ENCODE peak calls at places on chromosomes 5 and 9, in ten cellular contexts. W, K, A, M, J, N, F, P, R and T are unnamed samples.

GRCh38 chr5:132714456-132715307 is 22.7 kb downstream of the KIF3A start:
- DNase-seq in W (no peak), K (no peak), A (peak), M (no peak), J (no peak), N (peak), F (no peak), P (no peak), R (no peak), T (no peak)

GRCh38 chr5:1545126-1545797 is 21.5 kb upstream of the LPCAT1 start:
- DNase-seq in W (peak), K (no peak), A (no peak), M (no peak), J (no peak), N (no peak), F (no peak), P (no peak), R (no peak), T (no peak)

GRCh38 chr9:8825600-8826147 is 1026.1 kb upstream of the DMAC1 start:
- DNase-seq in W (no peak), K (no peak), A (peak), M (no peak), J (no peak), N (no peak), F (no peak), P (no peak), R (no peak), T (no peak)

GRCh38 chr5:122119205-122119604 is 10.1 kb upstream of the ZNF474 start:
- DNase-seq in W (no peak), K (no peak), A (no peak), M (no peak), J (no peak), N (no peak), F (no peak), P (no peak), R (no peak), T (no peak)

GRCh38 chr5:54658014-54658413 is 140.5 kb downstream of the SNX18 start:
- DNase-seq in W (no peak), K (peak), A (peak), M (no peak), J (no peak), N (peak), F (peak), P (peak), R (peak), T (no peak)

GRCh38 chr5:41708604-41708940 is 161.7 kb downstream of the OXCT1 start:
- DNase-seq in W (no peak), K (no peak), A (no peak), M (no peak), J (no peak), N (no peak), F (no peak), P (no peak), R (no peak), T (no peak)

GRCh38 chr9:123724211-123724831 is 205.6 kb downstream of the DENND1A start:
- DNase-seq in W (no peak), K (no peak), A (peak), M (no peak), J (no peak), N (peak), F (no peak), P (no peak), R (peak), T (peak)

GRCh38 chr9:16873131-16873787 is 2.8 kb upstream of the BNC2 start:
- DNase-seq in W (no peak), K (no peak), A (peak), M (no peak), J (no peak), N (peak), F (no peak), P (no peak), R (peak), T (no peak)

GRCh38 chr9:112333639-112334318 is 360 bp upstream of the PTBP3 start:
- DNase-seq in W (peak), K (peak), A (peak), M (peak), J (peak), N (peak), F (peak), P (peak), R (peak), T (peak)

GRCh38 chr9:801399-802071 is 40.0 kb upstream of the DMRT1 start:
- DNase-seq in W (no peak), K (no peak), A (peak), M (no peak), J (no peak), N (peak), F (no peak), P (peak), R (peak), T (peak)

GRCh38 chr9:85599540-85600140 is 142.1 kb downstream of the AGTPBP1 start:
- DNase-seq in W (no peak), K (no peak), A (no peak), M (no peak), J (no peak), N (peak), F (no peak), P (no peak), R (peak), T (peak)

GRCh38 chr9:129832957-129833356 is 2.1 kb downstream of the C9orf78 start:
- DNase-seq in W (no peak), K (no peak), A (no peak), M (no peak), J (no peak), N (no peak), F (no peak), P (no peak), R (no peak), T (no peak)

GRCh38 chr5:133423618-133424282 is 188.6 kb downstream of the FSTL4 start:
- DNase-seq in W (peak), K (peak), A (peak), M (peak), J (peak), N (peak), F (peak), P (no peak), R (peak), T (no peak)

GRCh38 chr5:67983251-67983941 is 232.2 kb upstream of the PIK3R1 start:
- DNase-seq in W (no peak), K (no peak), A (peak), M (peak), J (no peak), N (peak), F (no peak), P (peak), R (peak), T (peak)

GRCh38 chr5:132012385-132013005 is 1.0 kb upstream of the ACSL6 start:
- DNase-seq in W (peak), K (peak), A (peak), M (no peak), J (peak), N (peak), F (peak), P (peak), R (peak), T (no peak)

GRCh38 chr5:75044406-75044805 is 8.0 kb downstream of the GCNT4 start:
- DNase-seq in W (no peak), K (no peak), A (no peak), M (peak), J (no peak), N (no peak), F (no peak), P (no peak), R (no peak), T (no peak)

GRCh38 chr9:81150016-81150625 is 539.2 kb downstream of the TLE1 start:
- DNase-seq in W (no peak), K (no peak), A (no peak), M (no peak), J (no peak), N (no peak), F (no peak), P (no peak), R (no peak), T (no peak)

GRCh38 chr9:20729545-20729944 is 45.5 kb downstream of the FOCAD start:
- DNase-seq in W (no peak), K (no peak), A (peak), M (no peak), J (no peak), N (peak), F (no peak), P (no peak), R (no peak), T (no peak)

GRCh38 chr9:121453232-121453892 is 46.3 kb downstream of the GGTA1 start:
- DNase-seq in W (no peak), K (no peak), A (no peak), M (no peak), J (no peak), N (peak), F (no peak), P (no peak), R (no peak), T (no peak)

GRCh38 chr5:28710360-28710759 is 1672.0 kb upstream of the CDH9 start:
- DNase-seq in W (no peak), K (no peak), A (no peak), M (no peak), J (no peak), N (no peak), F (no peak), P (no peak), R (no peak), T (no peak)

GRCh38 chr5:68730220-68731010 is 363.4 kb upstream of the SLC30A5 start:
- DNase-seq in W (no peak), K (peak), A (peak), M (no peak), J (no peak), N (peak), F (peak), P (peak), R (peak), T (peak)

GRCh38 chr9:72982161-72982799 is 29.4 kb upstream of the ALDH1A1 start:
- DNase-seq in W (no peak), K (no peak), A (no peak), M (no peak), J (no peak), N (peak), F (no peak), P (no peak), R (no peak), T (no peak)

GRCh38 chr9:99426443-99426842 is 204.4 kb downstream of the SEC61B start:
- DNase-seq in W (no peak), K (no peak), A (no peak), M (no peak), J (no peak), N (no peak), F (no peak), P (no peak), R (no peak), T (no peak)

GRCh38 chr5:86403190-86403589 is 214.6 kb upstream of the COX7C start:
- DNase-seq in W (no peak), K (no peak), A (no peak), M (no peak), J (no peak), N (no peak), F (no peak), P (no peak), R (no peak), T (no peak)

GRCh38 chr5:174533771-174534221 is 190.6 kb upstream of the MSX2 start:
- DNase-seq in W (no peak), K (no peak), A (peak), M (peak), J (no peak), N (peak), F (no peak), P (peak), R (peak), T (peak)

GRCh38 chr5:115850771-115851416 is 9.2 kb downstream of the AP3S1 start:
- DNase-seq in W (no peak), K (no peak), A (peak), M (no peak), J (peak), N (peak), F (no peak), P (no peak), R (no peak), T (no peak)

GRCh38 chr9:86282979-86283535 is 719 bp upstream of the ISCA1 start:
- DNase-seq in W (no peak), K (no peak), A (peak), M (no peak), J (no peak), N (peak), F (no peak), P (peak), R (peak), T (peak)

GRCh38 chr9:14170973-14171596 is 142.9 kb downstream of the NFIB start:
- DNase-seq in W (no peak), K (no peak), A (peak), M (no peak), J (no peak), N (peak), F (no peak), P (peak), R (peak), T (no peak)

GRCh38 chr5:149904977-149905376 is 39.6 kb downstream of the PDE6A start:
- DNase-seq in W (no peak), K (no peak), A (no peak), M (no peak), J (peak), N (no peak), F (no peak), P (no peak), R (no peak), T (no peak)

GRCh38 chr9:131333771-131334567 is 44.4 kb downstream of the PLPP7 start:
- DNase-seq in W (peak), K (no peak), A (no peak), M (no peak), J (no peak), N (no peak), F (peak), P (no peak), R (no peak), T (no peak)

GRCh38 chr9:116190595-116190994 is 37.0 kb downstream of the PAPPA start:
- DNase-seq in W (no peak), K (no peak), A (no peak), M (no peak), J (no peak), N (no peak), F (no peak), P (no peak), R (no peak), T (no peak)

GRCh38 chr9:116190997-116191396 is 37.4 kb downstream of the PAPPA start:
- DNase-seq in W (no peak), K (no peak), A (peak), M (no peak), J (no peak), N (peak), F (no peak), P (peak), R (peak), T (peak)

GRCh38 chr9:116191757-116192415 is 38.3 kb downstream of the PAPPA start:
- DNase-seq in W (no peak), K (no peak), A (no peak), M (no peak), J (no peak), N (no peak), F (no peak), P (no peak), R (no peak), T (no peak)

GRCh38 chr9:116196806-116197205 is 43.2 kb downstream of the PAPPA start:
- DNase-seq in W (no peak), K (no peak), A (no peak), M (no peak), J (no peak), N (no peak), F (no peak), P (no peak), R (no peak), T (no peak)

GRCh38 chr9:116193636-116194035 is 40.0 kb downstream of the PAPPA start:
- DNase-seq in W (no peak), K (no peak), A (peak), M (no peak), J (no peak), N (peak), F (no peak), P (peak), R (peak), T (peak)
- TF ChIP-seq CTCF in W (no peak), K (no peak), A (no peak), M (no peak), J (no peak), N (no peak), F (no peak), P (no peak), R (no peak), T (no peak)

GRCh38 chr9:15403155-15403554 is 19.5 kb upstream of the SNAPC3 start:
- DNase-seq in W (no peak), K (no peak), A (no peak), M (peak), J (peak), N (no peak), F (no peak), P (no peak), R (no peak), T (no peak)
- TF ChIP-seq CTCF in W (peak), K (no peak), A (peak), M (peak), J (no peak), N (peak), F (no peak), P (no peak), R (peak), T (peak)

DNA sequence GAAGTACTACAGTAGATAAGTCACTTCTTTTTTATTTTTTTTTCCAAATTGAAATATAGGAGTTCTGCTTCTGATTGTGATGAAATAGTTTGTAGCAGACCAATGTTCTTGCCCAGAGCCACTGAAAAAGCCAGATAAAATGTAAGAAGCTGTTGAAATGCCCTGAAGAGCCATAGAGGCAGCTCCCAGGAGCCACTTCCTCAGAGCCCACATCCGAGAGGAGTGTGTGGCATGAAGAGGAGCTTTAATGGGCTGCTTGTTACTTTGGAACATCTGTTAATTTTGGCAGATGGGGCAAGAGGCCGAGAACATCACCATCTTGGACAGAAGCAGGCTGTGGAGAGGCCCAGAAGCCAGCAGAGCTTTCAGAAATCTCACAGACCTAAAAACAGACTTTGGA is 370.8 kb downstream of the GADD45G start:
- DNase-seq in W (no peak), K (no peak), A (no peak), M (no peak), J (no peak), N (no peak), F (no peak), P (no peak), R (no peak), T (no peak)
- TF ChIP-seq CTCF in W (no peak), K (no peak), A (no peak), M (no peak), J (no peak), N (no peak), F (no peak), P (no peak), R (no peak), T (no peak)

GRCh38 chr9:127580879-127581278 is 31.2 kb upstream of the STXBP1 start:
- DNase-seq in W (no peak), K (no peak), A (no peak), M (no peak), J (no peak), N (no peak), F (no peak), P (no peak), R (no peak), T (no peak)

GRCh38 chr9:127575875-127576778 is 36.0 kb upstream of the STXBP1 start:
- DNase-seq in W (no peak), K (no peak), A (no peak), M (no peak), J (peak), N (no peak), F (no peak), P (no peak), R (no peak), T (no peak)

GRCh38 chr9:127578627-127578951 is 33.5 kb upstream of the STXBP1 start:
- DNase-seq in W (no peak), K (no peak), A (no peak), M (no peak), J (no peak), N (no peak), F (no peak), P (no peak), R (no peak), T (no peak)

GRCh38 chr9:127580371-127580770 is 31.7 kb upstream of the STXBP1 start:
- DNase-seq in W (peak), K (no peak), A (no peak), M (no peak), J (no peak), N (no peak), F (no peak), P (no peak), R (no peak), T (no peak)

GRCh38 chr9:127578952-127579853 is 32.9 kb upstream of the STXBP1 start:
- DNase-seq in W (peak), K (peak), A (peak), M (peak), J (no peak), N (peak), F (peak), P (peak), R (peak), T (peak)
- TF ChIP-seq CTCF in W (peak), K (no peak), A (peak), M (no peak), J (no peak), N (peak), F (peak), P (peak), R (peak), T (peak)

GRCh38 chr5:139649082-139649991 is 1.2 kb downstream of the CXXC5 start:
- DNase-seq in W (peak), K (peak), A (no peak), M (no peak), J (no peak), N (no peak), F (no peak), P (no peak), R (no peak), T (no peak)

GRCh38 chr5:139651502-139651862 is 3.3 kb downstream of the CXXC5 start:
- DNase-seq in W (no peak), K (peak), A (no peak), M (no peak), J (no peak), N (no peak), F (no peak), P (no peak), R (no peak), T (no peak)

GRCh38 chr5:139650031-139650688 is 2.0 kb downstream of the CXXC5 start:
- DNase-seq in W (peak), K (peak), A (no peak), M (no peak), J (peak), N (no peak), F (peak), P (no peak), R (no peak), T (no peak)

GRCh38 chr5:139651863-139652787 is 4.0 kb downstream of the CXXC5 start:
- DNase-seq in W (peak), K (peak), A (peak), M (no peak), J (peak), N (peak), F (peak), P (no peak), R (peak), T (no peak)

DNA sequence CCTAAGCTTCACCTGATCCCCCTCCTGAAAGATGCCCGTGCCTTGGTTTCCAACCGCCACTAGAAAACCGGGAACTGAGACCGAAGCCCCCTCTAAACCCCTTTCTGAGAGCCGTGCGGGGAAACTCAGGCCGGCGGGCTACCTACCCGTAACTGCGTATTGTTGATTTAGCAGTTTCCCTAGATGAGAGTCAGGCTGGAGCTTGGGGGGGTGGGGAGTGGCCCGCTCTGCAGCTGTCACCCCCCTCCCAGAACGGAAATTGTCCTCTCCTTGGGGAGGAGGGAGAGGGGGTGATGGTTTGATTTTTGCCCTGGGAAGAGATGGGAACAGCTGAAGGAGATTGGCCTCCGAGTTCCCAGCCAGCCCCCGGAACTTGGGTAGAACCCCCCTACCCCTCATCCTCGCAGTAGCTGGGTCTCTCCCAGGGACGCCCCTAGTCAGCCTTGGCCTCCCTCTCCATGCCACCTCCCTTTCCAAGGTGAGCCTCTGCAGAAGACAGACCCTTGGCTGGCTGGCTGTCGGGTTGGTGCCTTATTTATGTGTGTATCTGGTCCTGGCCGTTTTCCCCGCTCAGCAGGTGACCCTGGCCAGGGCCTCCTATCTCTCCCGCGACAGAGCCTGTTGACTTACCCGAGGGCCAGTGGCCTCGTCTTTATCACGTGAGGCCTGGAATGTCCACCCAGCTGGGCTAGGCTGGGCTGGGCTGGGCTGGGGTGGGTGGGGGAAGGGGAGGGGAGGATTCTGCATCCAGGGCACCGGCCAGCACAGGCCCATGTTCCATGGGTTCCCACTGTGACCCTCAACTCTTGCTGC is 2.7 kb downstream of the CXXC5 start:
- DNase-seq in W (peak), K (peak), A (no peak), M (no peak), J (peak), N (peak), F (peak), P (no peak), R (no peak), T (no peak)
- TF ChIP-seq CTCF in W (no peak), K (no peak), A (no peak), M (no peak), J (no peak), N (no peak), F (no peak), P (no peak), R (no peak), T (no peak)